ENCODE peak calls at places on chromosomes 6 and 20, in ten cellular contexts. G is A549, C is SHP77 treated with DMSO at 0.1 percent for 48 hours, J is nephron progenitor cell, Y is SW 1271, L is neural progenitor cell, O is Caco-2, Z is RCC 7860, I is hypothalamus, E is B cell. R is an unnamed sample.
A peak's percentile ranks its signal among the peaks of the same experiment; 100 is the strongest.

GRCh38 chr20:2521369-2522305 is 12.9 kb upstream of the ZNF343 start:
- DNase-seq in G (peak; percentile 50), C (no peak), J (peak; percentile 79), Y (peak; percentile 14), L (peak; percentile 66), O (no peak), Z (no peak), I (no peak), E (no peak), R (peak; percentile 26)

GRCh38 chr20:10309326-10309725 is 90.7 kb downstream of the SNAP25 start:
- DNase-seq in G (peak; percentile 46), C (no peak), J (no peak), Y (peak; percentile 94), L (no peak), O (no peak), Z (peak; percentile 65), I (no peak), E (no peak), R (peak; percentile 87)

GRCh38 chr6:129890164-129890563 is 29.0 kb upstream of the TMEM244 start:
- DNase-seq in G (no peak), C (no peak), J (no peak), Y (peak; percentile 10), L (no peak), O (no peak), Z (peak; percentile 33), I (no peak), E (no peak), R (no peak)

GRCh38 chr6:92124126-92124525 is 1295.2 kb downstream of the EPHA7 start:
- DNase-seq in G (no peak), C (no peak), J (no peak), Y (no peak), L (no peak), O (no peak), Z (no peak), I (no peak), E (no peak), R (no peak)

GRCh38 chr6:139135578-139136545 is 982 bp downstream of the HECA start:
- DNase-seq in G (peak; percentile 7), C (no peak), J (peak; percentile 67), Y (no peak), L (peak; percentile 55), O (peak; percentile 38), Z (no peak), I (peak; percentile 7), E (peak; percentile 73), R (peak; percentile 32)

GRCh38 chr6:119587537-119587936 is 238.0 kb upstream of the MAN1A1 start:
- DNase-seq in G (no peak), C (no peak), J (no peak), Y (no peak), L (no peak), O (no peak), Z (peak; percentile 65), I (no peak), E (no peak), R (no peak)

GRCh38 chr20:32560482-32560988 is 24.6 kb downstream of the NOL4L start:
- DNase-seq in G (no peak), C (no peak), J (no peak), Y (no peak), L (no peak), O (no peak), Z (no peak), I (no peak), E (no peak), R (no peak)

GRCh38 chr20:3901028-3901746 is 12.0 kb downstream of the PANK2 start:
- DNase-seq in G (no peak), C (no peak), J (no peak), Y (no peak), L (no peak), O (peak; percentile 23), Z (no peak), I (no peak), E (no peak), R (peak; percentile 29)

GRCh38 chr20:3330046-3330741 is 77.3 kb downstream of the DNAAF9 start:
- DNase-seq in G (no peak), C (no peak), J (no peak), Y (peak; percentile 15), L (no peak), O (no peak), Z (no peak), I (no peak), E (no peak), R (peak; percentile 82)

GRCh38 chr6:137403855-137404254 is 90.3 kb downstream of the OLIG3 start:
- DNase-seq in G (no peak), C (no peak), J (no peak), Y (no peak), L (no peak), O (no peak), Z (no peak), I (no peak), E (no peak), R (no peak)

GRCh38 chr20:39117486-39117885 is 155.3 kb downstream of the DHX35 start:
- DNase-seq in G (peak; percentile 21), C (no peak), J (no peak), Y (peak; percentile 100), L (no peak), O (no peak), Z (peak; percentile 76), I (no peak), E (no peak), R (peak; percentile 53)

GRCh38 chr6:149484733-149485700 is at the start of gene ZC3H12D:
- DNase-seq in G (peak; percentile 34), C (peak; percentile 9), J (no peak), Y (no peak), L (peak; percentile 18), O (peak; percentile 83), Z (peak; percentile 63), I (no peak), E (peak; percentile 56), R (no peak)

R was measured in fibroblast of gingiva.